ENCODE peak calls at places on chromosomes 2 and 18, in five cellular contexts. N is GM23248, V is PC-3, B is GM23338, C is neural progenitor cell. O is an unnamed sample. For H4K20me1, the result is how much of the 10 kb centered on the place peaks cover.

GRCh38 chr2:109125595-109126500 is 3.2 kb upstream of the SH3RF3 start:
- DNase-seq in C (no peak), B (no peak), V (peak), N (peak), O (no peak)

GRCh38 chr2:214731008-214731407 is 78.5 kb downstream of the BARD1 start:
- DNase-seq in B (no peak), C (no peak), V (no peak), N (no peak), O (no peak)

GRCh38 chr2:202038471-202039277 is 5.0 kb downstream of the FZD7 start:
- DNase-seq in V (peak), B (peak), N (peak), C (peak), O (peak)

GRCh38 chr2:228507870-228508269 is 326.4 kb upstream of the SPHKAP start:
- DNase-seq in B (peak), N (peak), C (peak), V (no peak), O (no peak)

GRCh38 chr2:205333351-205333750 is 348.9 kb upstream of the NRP2 start:
- DNase-seq in B (no peak), V (no peak), N (no peak), C (no peak), O (no peak)

GRCh38 chr18:4352746-4353522 is 102.2 kb downstream of the DLGAP1 start:
- DNase-seq in N (no peak), B (peak), V (no peak), C (peak), O (peak)

GRCh38 chr2:173288561-173288960 is 66.1 kb upstream of the CDCA7 start:
- DNase-seq in V (peak), N (peak), C (no peak), B (no peak), O (no peak)

GRCh38 chr18:45456076-45457066 is 158.9 kb upstream of the SLC14A2 start:
- DNase-seq in N (peak), V (no peak), B (no peak), C (no peak), O (no peak)

GRCh38 chr18:36364911-36365624 is 67.6 kb downstream of the FHOD3 start:
- DNase-seq in V (no peak), C (no peak), B (no peak), N (no peak), O (no peak)

GRCh38 chr18:32661486-32662299 is 111.1 kb downstream of the KLHL14 start:
- DNase-seq in B (no peak), C (no peak), N (peak), V (peak), O (peak)

GRCh38 chr2:11551569-11552259 is 17.9 kb downstream of the GREB1 start:
- DNase-seq in C (no peak), B (no peak), V (no peak), N (no peak), O (no peak)

GRCh38 chr2:239674101-239674980 is 273.5 kb upstream of the HDAC4 start:
- DNase-seq in B (no peak), N (no peak), V (no peak), C (no peak), O (no peak)

GRCh38 chr2:86786001-86786536 is 4.6 kb downstream of the CD8A start:
- DNase-seq in N (no peak), B (no peak), C (no peak), V (no peak), O (no peak)

GRCh38 chr2:240308111-240308651 is 127.3 kb upstream of the GPC1 start:
- DNase-seq in B (no peak), V (no peak), C (no peak), N (no peak), O (no peak)

GRCh38 chr2:9765611-9766531 is 77.4 kb upstream of the TAF1B start:
- DNase-seq in V (no peak), N (peak), C (no peak), B (no peak), O (peak)

GRCh38 chr2:109059474-109060165 is 69.4 kb upstream of the SH3RF3 start:
- DNase-seq in V (no peak), B (no peak), N (no peak), C (no peak), O (no peak)

GRCh38 chr18:74514860-74515495 is 18.8 kb downstream of the CNDP2 start:
- DNase-seq in N (no peak), B (no peak), C (no peak), V (no peak), O (no peak)

GRCh38 chr2:207338220-207338607 is 172.5 kb upstream of the KLF7 start:
- DNase-seq in B (no peak), V (no peak), C (no peak), N (peak), O (no peak)

GRCh38 chr2:144364988-144365738 is 154.8 kb downstream of the ZEB2 start:
- DNase-seq in V (no peak), B (no peak), C (no peak), N (peak), O (no peak)

GRCh38 chr2:181573140-181573736 is 83.7 kb downstream of the CERKL start:
- DNase-seq in C (peak), N (peak), V (peak), B (peak), O (peak)

GRCh38 chr18:14221689-14222088 is 89.5 kb upstream of the ZNF519 start:
- DNase-seq in N (no peak), B (no peak), V (no peak), C (no peak), O (no peak)

GRCh38 chr2:207969249-207969648 is 56.1 kb downstream of the PLEKHM3 start:
- DNase-seq in C (no peak), B (no peak), N (no peak), V (no peak), O (no peak)

GRCh38 chr2:230129343-230129742 is 60.6 kb upstream of the SLC16A14 start:
- DNase-seq in N (peak), B (no peak), V (no peak), C (no peak), O (no peak)

GRCh38 chr18:6368017-6368416 is 46.7 kb downstream of the L3MBTL4 start:
- DNase-seq in C (no peak), V (peak), N (no peak), B (no peak), O (no peak)

GRCh38 chr2:58033530-58033929 is 13.1 kb upstream of the VRK2 start:
- DNase-seq in B (no peak), C (no peak), V (no peak), N (no peak), O (no peak)

GRCh38 chr18:51593931-51594330 is 396.4 kb upstream of the MEX3C start:
- DNase-seq in V (no peak), B (no peak), C (no peak), N (no peak), O (no peak)

GRCh38 chr2:74001121-74001520 is 16.4 kb downstream of the TET3 start:
- DNase-seq in C (no peak), V (peak), B (no peak), N (peak), O (no peak)

GRCh38 chr2:222895143-222895542 is 34.3 kb downstream of the ACSL3 start:
- DNase-seq in N (no peak), B (no peak), C (no peak), V (no peak), O (no peak)

GRCh38 chr2:222897898-222898297 is 37.1 kb downstream of the ACSL3 start:
- DNase-seq in B (no peak), C (no peak), V (no peak), N (no peak), O (no peak)

GRCh38 chr2:222891890-222892289 is 31.1 kb downstream of the ACSL3 start:
- DNase-seq in B (no peak), C (no peak), N (peak), V (no peak), O (no peak)

GRCh38 chr2:222892321-222892720 is 31.5 kb downstream of the ACSL3 start:
- DNase-seq in B (no peak), V (no peak), N (no peak), C (no peak), O (no peak)

GRCh38 chr2:222893716-222894115 is 32.9 kb downstream of the ACSL3 start:
- DNase-seq in B (no peak), V (no peak), C (no peak), N (no peak), O (no peak)
- H4K20me1 ChIP-seq in B (under half), V (half or more), C (under half), N (under half), O (half or more)

GRCh38 chr2:36906277-36906676 is 60.1 kb downstream of the STRN start:
- DNase-seq in N (no peak), V (no peak), C (no peak), B (no peak), O (no peak)

GRCh38 chr2:36915627-36916026 is 50.7 kb downstream of the STRN start:
- DNase-seq in V (no peak), B (no peak), C (no peak), N (no peak), O (no peak)

GRCh38 chr2:36912692-36913091 is 53.6 kb downstream of the STRN start:
- DNase-seq in C (no peak), B (no peak), N (peak), V (peak), O (no peak)

GRCh38 chr2:36911012-36911411 is 55.3 kb downstream of the STRN start:
- DNase-seq in C (no peak), V (no peak), N (no peak), B (no peak), O (no peak)
- TF ChIP-seq EZH2phosphoT487 in C (no peak), V (no peak), N (no peak), B (no peak), O (no peak)

GRCh38 chr2:151070253-151070652 is 191.4 kb downstream of the RBM43 start:
- DNase-seq in N (no peak), V (no peak), C (no peak), B (peak), O (no peak)

GRCh38 chr2:151071906-151072305 is 189.8 kb downstream of the RBM43 start:
- DNase-seq in B (no peak), V (peak), N (peak), C (no peak), O (no peak)

GRCh38 chr2:151067658-151068369 is 193.8 kb downstream of the RBM43 start:
- DNase-seq in C (no peak), N (no peak), V (peak), B (no peak), O (no peak)

DNA sequence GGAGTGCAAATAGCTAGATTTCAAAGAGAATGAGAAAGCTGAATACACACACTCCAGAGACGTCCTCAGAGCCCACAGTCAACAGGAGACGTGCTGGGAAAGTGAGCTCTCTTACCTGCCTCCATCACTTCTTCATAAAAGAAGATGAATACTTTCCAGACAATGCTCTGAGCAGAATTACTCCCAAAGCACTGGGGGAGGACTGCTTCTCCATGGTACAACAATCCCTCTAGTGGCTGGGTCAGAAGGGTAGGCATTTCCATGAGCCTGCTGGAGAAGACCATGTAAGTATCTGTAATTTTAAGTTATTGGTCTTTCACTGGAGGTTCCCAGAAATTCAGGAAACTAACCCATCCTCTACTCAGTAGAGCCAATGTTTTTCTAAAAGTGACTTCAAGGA is 190.3 kb downstream of the RBM43 start:
- DNase-seq in N (peak), V (peak), B (peak), C (peak), O (peak)
- H2AFZ ChIP-seq in N (no peak), V (no peak), B (peak), C (peak), O (no peak)

GRCh38 chr18:9105420-9105819 is 2.9 kb downstream of the NDUFV2 start:
- DNase-seq in V (no peak), C (no peak), N (no peak), B (no peak), O (no peak)
- H4K20me1 ChIP-seq in V (half or more), C (half or more), N (under half), B (under half), O (half or more)

GRCh38 chr18:12776821-12777471 is 74.1 kb downstream of the PSMG2 start:
- DNase-seq in B (peak), V (peak), N (peak), C (no peak), O (no peak)
- TF ChIP-seq EZH2phosphoT487 in B (no peak), V (no peak), N (no peak), C (no peak), O (no peak)

GRCh38 chr2:161625996-161626395 is 1.8 kb downstream of the SLC4A10 start:
- DNase-seq in C (peak), N (no peak), B (peak), V (no peak), O (no peak)

GRCh38 chr2:161625314-161625919 is 1.2 kb downstream of the SLC4A10 start:
- DNase-seq in C (peak), N (no peak), B (peak), V (no peak), O (peak)
- H2AFZ ChIP-seq in C (peak), N (no peak), B (peak), V (no peak), O (peak)

GRCh38 chr2:126655066-126655465 is 892 bp upstream of the GYPC start:
- DNase-seq in B (no peak), V (no peak), N (peak), C (peak), O (no peak)
- H4K20me1 ChIP-seq in B (under half), V (under half), N (under half), C (under half), O (under half)

GRCh38 chr2:112758701-112759100 is 5.7 kb downstream of the CKAP2L start:
- DNase-seq in B (no peak), C (no peak), N (peak), V (no peak), O (no peak)

GRCh38 chr2:112757265-112757664 is 7.1 kb downstream of the CKAP2L start:
- DNase-seq in C (no peak), B (no peak), N (peak), V (no peak), O (no peak)

GRCh38 chr2:112754562-112754961 is 9.8 kb downstream of the CKAP2L start:
- DNase-seq in C (no peak), N (no peak), V (no peak), B (no peak), O (no peak)

GRCh38 chr2:112755444-112755843 is 9.0 kb downstream of the CKAP2L start:
- DNase-seq in C (no peak), N (no peak), V (no peak), B (no peak), O (no peak)

GRCh38 chr2:112756207-112756606 is 8.2 kb downstream of the CKAP2L start:
- DNase-seq in B (no peak), C (no peak), N (no peak), V (no peak), O (no peak)
- TF ChIP-seq EZH2phosphoT487 in B (no peak), C (no peak), N (no peak), V (no peak), O (no peak)

GRCh38 chr2:72139871-72140620 is 7.6 kb downstream of the CYP26B1 start:
- DNase-seq in V (no peak), N (no peak), C (no peak), B (no peak), O (no peak)
- H2AFZ ChIP-seq in V (no peak), N (no peak), C (no peak), B (no peak), O (no peak)

GRCh38 chr18:59549797-59550516 is 147.3 kb downstream of the CCBE1 start:
- DNase-seq in B (no peak), C (no peak), N (no peak), V (peak), O (no peak)

GRCh38 chr18:59556265-59556664 is 141.0 kb downstream of the CCBE1 start:
- DNase-seq in N (peak), V (no peak), C (no peak), B (no peak), O (no peak)

GRCh38 chr18:59553273-59553672 is 143.9 kb downstream of the CCBE1 start:
- DNase-seq in N (no peak), B (no peak), C (no peak), V (no peak), O (no peak)

GRCh38 chr18:59554796-59555195 is 142.4 kb downstream of the CCBE1 start:
- DNase-seq in B (no peak), V (peak), C (no peak), N (no peak), O (no peak)

DNA sequence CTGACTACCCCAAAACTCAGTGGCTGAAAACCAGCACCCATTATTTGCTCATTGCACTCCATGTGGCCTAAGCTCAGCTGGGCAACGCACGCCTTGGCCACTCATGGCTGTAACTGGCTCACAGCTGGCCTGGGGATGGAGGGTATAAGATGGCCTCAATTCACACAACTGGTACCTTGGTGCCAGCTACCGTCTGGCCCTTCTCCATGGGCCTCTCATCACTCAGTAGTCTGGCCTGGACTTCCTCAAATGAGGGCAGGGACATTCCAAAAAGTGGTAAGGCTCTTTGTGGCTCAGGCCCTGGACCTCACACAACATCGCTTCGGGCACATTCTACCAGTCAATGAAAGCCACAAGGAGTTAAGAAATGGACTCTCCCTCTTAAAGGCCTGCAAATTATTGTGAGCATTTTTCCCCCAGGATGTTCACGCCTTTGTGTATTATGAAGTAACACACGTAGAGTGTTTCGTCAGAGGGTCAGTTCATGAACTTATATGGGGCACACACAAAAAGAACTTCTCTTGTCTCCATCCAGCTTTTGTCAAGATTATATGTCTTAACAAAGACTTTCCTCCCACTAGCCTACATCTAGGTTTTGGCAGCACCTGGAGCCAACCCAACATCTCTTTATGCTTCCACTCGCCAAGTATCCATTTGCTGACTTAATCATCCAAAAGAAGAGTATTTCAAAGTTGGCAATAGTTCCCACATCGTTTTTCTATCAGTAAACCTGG is 145.2 kb downstream of the CCBE1 start:
- DNase-seq in B (no peak), V (no peak), C (no peak), N (no peak), O (no peak)
- H4K20me1 ChIP-seq in B (under half), V (under half), C (under half), N (under half), O (under half)

O was measured in hepatocyte.